ENCODE peak calls at places on chromosome 11, in six cellular contexts. Z, N, X, O, Y and P are unnamed samples.

GRCh38 chr11:126628790-126629621 is 273.5 kb downstream of the ST3GAL4 start:
- DNase-seq in Z (no peak), N (peak), X (no peak), O (no peak), Y (no peak), P (no peak)

GRCh38 chr11:65314501-65315203 is at the start of gene CDC42EP2:
- DNase-seq in Z (peak), N (peak), X (peak), O (peak), Y (peak), P (peak)

GRCh38 chr11:47359586-47359985 is 7.1 kb upstream of the MYBPC3 start:
- DNase-seq in Z (no peak), N (no peak), X (no peak), O (no peak), Y (no peak), P (peak)

GRCh38 chr11:115321602-115322289 is 182.5 kb downstream of the CADM1 start:
- DNase-seq in Z (no peak), N (no peak), X (no peak), O (no peak), Y (peak), P (no peak)

GRCh38 chr11:118136826-118137225 is 15.8 kb downstream of the SCN4B start:
- DNase-seq in Z (no peak), N (no peak), X (no peak), O (no peak), Y (no peak), P (no peak)

GRCh38 chr11:78248191-78248590 is 59.5 kb downstream of the USP35 start:
- DNase-seq in Z (no peak), N (peak), X (no peak), O (no peak), Y (no peak), P (no peak)

GRCh38 chr11:1179641-1180040 is 21.9 kb downstream of the MUC5AC start:
- DNase-seq in Z (no peak), N (no peak), X (no peak), O (no peak), Y (no peak), P (no peak)

GRCh38 chr11:88102595-88102929 is 72.7 kb downstream of the RAB38 start:
- DNase-seq in Z (no peak), N (peak), X (no peak), O (no peak), Y (no peak), P (peak)

GRCh38 chr11:41246399-41246745 is 213.1 kb downstream of the LRRC4C start:
- DNase-seq in Z (no peak), N (no peak), X (no peak), O (no peak), Y (no peak), P (no peak)

GRCh38 chr11:125079151-125079877 is 16.2 kb downstream of the SLC37A2 start:
- DNase-seq in Z (no peak), N (no peak), X (no peak), O (peak), Y (peak), P (peak)

GRCh38 chr11:112831969-112832368 is 129.3 kb upstream of the NCAM1 start:
- DNase-seq in Z (no peak), N (no peak), X (no peak), O (no peak), Y (no peak), P (no peak)

GRCh38 chr11:75277211-75277805 is 36.7 kb downstream of the TPBGL start:
- DNase-seq in Z (no peak), N (no peak), X (no peak), O (no peak), Y (no peak), P (no peak)

GRCh38 chr11:72221386-72221785 is 3.2 kb upstream of the INPPL1 start:
- DNase-seq in Z (no peak), N (no peak), X (peak), O (no peak), Y (no peak), P (peak)

GRCh38 chr11:116787786-116788486 is at the start of gene ZPR1:
- DNase-seq in Z (peak), N (peak), X (peak), O (peak), Y (peak), P (peak)

GRCh38 chr11:100629671-100630070 is 57.4 kb upstream of the ARHGAP42 start:
- DNase-seq in Z (no peak), N (no peak), X (no peak), O (peak), Y (no peak), P (no peak)

GRCh38 chr11:59197990-59198389 is 14.7 kb downstream of the MPEG1 start:
- DNase-seq in Z (peak), N (peak), X (peak), O (peak), Y (peak), P (no peak)

GRCh38 chr11:2424811-2425495 is 19.4 kb downstream of the TRPM5 start:
- DNase-seq in Z (no peak), N (no peak), X (no peak), O (no peak), Y (no peak), P (peak)

GRCh38 chr11:112612283-112612849 is 348.9 kb upstream of the NCAM1 start:
- DNase-seq in Z (no peak), N (no peak), X (no peak), O (no peak), Y (no peak), P (no peak)

GRCh38 chr11:106022795-106023275 is 795 bp upstream of the MSANTD4 start:
- DNase-seq in Z (no peak), N (no peak), X (no peak), O (no peak), Y (no peak), P (peak)

GRCh38 chr11:6587360-6587953 is 16.0 kb downstream of the RRP8 start:
- DNase-seq in Z (peak), N (no peak), X (no peak), O (no peak), Y (no peak), P (no peak)

GRCh38 chr11:101487775-101488174 is 96.0 kb downstream of the TRPC6 start:
- DNase-seq in Z (no peak), N (peak), X (no peak), O (peak), Y (peak), P (no peak)

GRCh38 chr11:69775163-69775755 is at the start of gene FGF4:
- DNase-seq in Z (no peak), N (no peak), X (no peak), O (no peak), Y (no peak), P (no peak)

GRCh38 chr11:69773626-69774353 is 1.4 kb downstream of the FGF4 start:
- DNase-seq in Z (no peak), N (no peak), X (no peak), O (no peak), Y (no peak), P (no peak)

GRCh38 chr11:69772646-69773045 is 2.5 kb downstream of the FGF4 start:
- DNase-seq in Z (no peak), N (no peak), X (no peak), O (no peak), Y (no peak), P (no peak)

GRCh38 chr11:69771466-69771865 is 3.7 kb downstream of the FGF4 start:
- DNase-seq in Z (no peak), N (no peak), X (no peak), O (no peak), Y (no peak), P (no peak)

GRCh38 chr11:69774354-69775162 is 583 bp downstream of the FGF4 start:
- DNase-seq in Z (no peak), N (no peak), X (no peak), O (no peak), Y (no peak), P (no peak)
- H3K4me3 ChIP-seq in Z (no peak), N (no peak), X (no peak), O (no peak), Y (no peak), P (no peak)

DNA sequence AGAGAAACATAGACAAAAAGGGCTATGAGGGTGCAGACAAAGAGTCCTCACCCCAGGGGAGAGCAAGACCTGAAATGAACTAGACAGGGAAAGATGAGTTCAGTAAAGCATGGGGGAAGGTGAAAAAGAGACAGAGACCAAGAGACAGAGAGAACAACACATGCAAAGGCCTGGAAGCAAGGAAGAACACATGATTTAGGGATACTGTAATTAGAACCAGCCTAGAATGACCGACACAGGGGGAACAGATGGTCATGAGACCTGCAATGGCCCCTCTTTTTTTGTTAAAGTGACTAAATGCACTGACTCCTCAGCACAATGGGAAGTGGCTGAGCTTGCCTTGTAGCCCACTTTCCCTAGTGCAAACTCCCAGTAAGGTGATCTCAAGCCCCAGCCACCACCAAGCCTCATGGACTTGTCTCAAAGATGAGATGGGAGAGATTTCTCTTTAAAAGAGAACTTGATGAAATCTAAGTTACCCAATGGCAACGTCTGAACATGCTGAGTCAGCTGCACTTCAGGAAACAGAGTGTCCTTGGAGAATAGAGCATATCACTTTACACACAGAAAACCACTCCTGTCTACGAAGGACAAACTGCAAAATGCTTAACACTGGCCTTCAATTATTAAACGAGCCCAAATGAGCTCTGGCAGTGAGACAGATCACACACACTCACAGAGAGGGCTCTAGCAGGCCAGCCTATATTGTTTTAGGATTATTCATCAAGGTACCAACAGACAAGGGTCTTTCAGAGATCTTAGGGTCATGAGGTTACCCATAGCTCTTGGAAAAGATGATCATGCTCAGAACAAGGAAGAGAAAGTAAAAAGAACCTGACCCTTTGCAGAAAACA is 91.0 kb downstream of the SERGEF start:
- DNase-seq in Z (no peak), N (peak), X (peak), O (peak), Y (peak), P (peak)
- H3K4me3 ChIP-seq in Z (no peak), N (no peak), X (no peak), O (no peak), Y (no peak), P (no peak)

GRCh38 chr11:114076974-114077373 is 17.5 kb downstream of the ZBTB16 start:
- DNase-seq in Z (no peak), N (no peak), X (no peak), O (no peak), Y (no peak), P (no peak)

GRCh38 chr11:114073506-114074381 is 14.2 kb downstream of the ZBTB16 start:
- DNase-seq in Z (no peak), N (no peak), X (no peak), O (no peak), Y (no peak), P (peak)

GRCh38 chr11:114075891-114076441 is 16.5 kb downstream of the ZBTB16 start:
- DNase-seq in Z (no peak), N (peak), X (no peak), O (peak), Y (peak), P (peak)

GRCh38 chr11:114074546-114075342 is 15.2 kb downstream of the ZBTB16 start:
- DNase-seq in Z (no peak), N (no peak), X (no peak), O (no peak), Y (no peak), P (peak)

DNA sequence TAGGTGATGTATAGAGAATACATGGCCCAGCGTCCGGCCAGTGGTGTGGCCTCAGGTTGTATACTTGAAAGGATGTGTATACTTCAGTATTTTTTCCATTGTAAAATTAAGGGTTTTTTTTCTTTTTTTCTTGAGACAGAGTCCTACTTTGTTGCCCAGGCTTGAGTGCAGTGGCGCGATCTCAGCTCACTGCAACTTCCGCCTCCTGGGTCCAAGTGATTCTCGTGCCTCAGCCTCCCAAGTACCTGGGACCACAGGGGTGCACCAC is 15.8 kb downstream of the ZBTB16 start:
- DNase-seq in Z (no peak), N (no peak), X (no peak), O (no peak), Y (no peak), P (no peak)
- H3K4me3 ChIP-seq in Z (peak), N (no peak), X (no peak), O (no peak), Y (no peak), P (no peak)

GRCh38 chr11:12064136-12064953 is 46.0 kb upstream of the MICAL2 start:
- DNase-seq in Z (no peak), N (no peak), X (no peak), O (no peak), Y (no peak), P (peak)

GRCh38 chr11:12069053-12069676 is 41.2 kb upstream of the MICAL2 start:
- DNase-seq in Z (no peak), N (no peak), X (no peak), O (no peak), Y (no peak), P (no peak)

GRCh38 chr11:12066056-12066798 is 44.2 kb upstream of the MICAL2 start:
- DNase-seq in Z (peak), N (peak), X (no peak), O (peak), Y (peak), P (peak)

GRCh38 chr11:12064954-12065280 is 45.5 kb upstream of the MICAL2 start:
- DNase-seq in Z (no peak), N (no peak), X (no peak), O (no peak), Y (no peak), P (no peak)

DNA sequence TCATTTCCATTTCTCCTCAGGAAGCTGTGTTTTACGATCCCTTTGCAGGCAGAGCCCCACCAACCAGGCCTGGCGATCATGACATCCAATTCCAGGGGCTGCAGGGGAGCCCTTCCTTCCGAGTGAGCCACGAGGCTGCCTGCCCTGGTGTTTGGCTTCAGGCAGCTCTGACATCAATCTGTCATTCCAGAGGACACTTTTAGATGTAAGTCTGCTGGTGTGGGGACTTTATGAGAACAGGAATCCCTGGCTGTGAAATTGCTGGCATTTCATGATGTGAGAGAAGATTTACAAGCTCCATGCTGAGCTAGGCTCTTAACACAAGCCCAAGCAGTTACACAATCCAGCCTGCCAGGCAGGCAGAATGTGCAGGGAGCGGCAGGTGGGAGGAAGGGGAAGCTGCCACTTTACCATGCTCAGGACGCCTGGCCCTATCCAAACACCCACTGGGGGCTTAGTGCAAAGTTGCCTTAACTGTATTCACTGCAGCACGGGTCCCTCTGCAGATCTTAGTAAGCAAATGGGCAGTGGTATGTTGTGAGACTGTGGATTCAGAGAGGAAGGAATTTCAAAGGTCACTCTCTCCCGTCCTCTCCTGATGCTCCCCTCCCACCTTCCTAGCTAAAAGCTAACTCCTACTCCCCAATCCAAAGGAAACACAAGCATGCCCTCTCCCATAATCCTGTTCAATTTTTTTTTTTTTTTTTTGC is 43.4 kb upstream of the MICAL2 start:
- DNase-seq in Z (peak), N (peak), X (no peak), O (no peak), Y (peak), P (peak)
- H3K4me3 ChIP-seq in Z (no peak), N (no peak), X (no peak), O (no peak), Y (no peak), P (no peak)

DNA sequence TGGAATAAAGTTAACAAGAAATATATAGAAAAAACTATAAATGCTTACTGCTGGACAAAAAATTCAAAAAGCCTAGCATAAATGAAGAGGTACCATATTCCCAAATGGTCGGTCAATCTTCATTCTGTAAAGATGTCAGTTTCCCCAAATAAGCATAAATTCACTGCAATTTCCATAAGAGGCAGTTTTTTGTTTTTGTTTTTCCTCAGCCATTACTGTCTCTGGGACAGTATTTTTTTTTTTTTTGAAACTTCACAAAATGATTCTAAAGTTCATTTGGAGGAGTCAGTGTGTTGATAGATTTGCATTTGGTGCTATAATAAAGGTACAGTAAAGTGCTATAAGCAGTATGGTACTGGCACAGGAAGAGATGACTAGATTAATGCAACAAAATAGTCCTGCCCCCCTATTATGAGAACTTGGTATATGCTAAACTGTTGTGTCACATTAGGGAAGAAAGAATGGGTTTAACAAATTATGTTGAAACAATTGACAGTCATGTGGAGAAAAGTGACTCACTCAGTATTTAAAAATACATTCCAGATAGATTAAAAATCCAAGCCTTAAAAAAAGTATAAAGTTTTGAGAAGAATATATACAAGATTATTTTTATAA is 2.5 kb upstream of the FTH1 start:
- DNase-seq in Z (no peak), N (peak), X (no peak), O (peak), Y (peak), P (peak)
- H3K4me3 ChIP-seq in Z (no peak), N (no peak), X (no peak), O (no peak), Y (no peak), P (no peak)

GRCh38 chr11:128686745-128687177 is 7.1 kb upstream of the FLI1 start:
- DNase-seq in Z (no peak), N (peak), X (no peak), O (peak), Y (peak), P (no peak)
- H3K4me3 ChIP-seq in Z (peak), N (peak), X (peak), O (peak), Y (peak), P (no peak)

GRCh38 chr11:16960250-16960649 is 54.0 kb downstream of the PLEKHA7 start:
- DNase-seq in Z (no peak), N (no peak), X (peak), O (no peak), Y (no peak), P (no peak)
- H3K4me3 ChIP-seq in Z (no peak), N (no peak), X (no peak), O (no peak), Y (no peak), P (no peak)

DNA sequence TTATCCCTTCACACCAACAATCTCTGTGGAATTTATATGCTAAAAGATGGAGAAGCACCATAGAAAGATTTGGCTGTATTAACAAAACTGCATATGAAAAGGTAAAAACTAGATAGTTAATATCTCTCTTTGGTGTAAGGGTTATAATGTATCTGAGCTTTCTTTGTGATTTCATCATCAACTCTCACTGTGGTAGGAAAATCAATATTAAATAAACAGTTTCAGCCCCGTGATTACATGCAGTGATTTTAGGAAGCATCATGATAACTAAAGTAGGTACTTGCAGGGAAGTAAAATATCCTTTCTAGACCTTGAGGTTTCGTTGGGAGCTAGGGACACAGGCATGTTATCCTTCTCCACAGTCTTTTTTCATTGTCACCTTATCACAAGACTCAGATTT is 2.7 kb downstream of the BMAL1 start:
- DNase-seq in Z (no peak), N (no peak), X (no peak), O (no peak), Y (no peak), P (no peak)
- H3K4me3 ChIP-seq in Z (no peak), N (no peak), X (no peak), O (no peak), Y (no peak), P (no peak)

GRCh38 chr11:120574881-120575280 is 63.3 kb downstream of the GRIK4 start:
- DNase-seq in Z (no peak), N (no peak), X (no peak), O (no peak), Y (no peak), P (no peak)
- H3K4me3 ChIP-seq in Z (no peak), N (no peak), X (no peak), O (no peak), Y (no peak), P (no peak)